ENCODE peak calls at places on chromosomes 6 and 20, in seven cellular contexts. P is AG04450; Y is A549; S is heart right ventricle; O is effector memory CD4-positive, alpha-beta T cell; H is heart left ventricle; V is mammary epithelial cell. L is an unnamed sample.
A peak's percentile ranks its signal among the peaks of the same experiment; 100 is the strongest.

GRCh38 chr6:103672169-103672568 is 1187.5 kb downstream of the HACE1 start:
- DNase-seq in P (no peak), Y (no peak), S (no peak), O (no peak), H (no peak), V (peak; percentile 0), L (no peak)

GRCh38 chr6:89356644-89357043 is 4.1 kb upstream of the UBE2J1 start:
- DNase-seq in P (no peak), Y (no peak), S (no peak), O (no peak), H (no peak), V (no peak), L (no peak)

GRCh38 chr6:45741437-45742166 is 274.1 kb downstream of the CLIC5 start:
- DNase-seq in P (peak; percentile 44), Y (no peak), S (no peak), O (no peak), H (peak; percentile 28), V (no peak), L (no peak)

GRCh38 chr6:158669145-158670035 is 19.5 kb downstream of the SYTL3 start:
- DNase-seq in P (no peak), Y (no peak), S (no peak), O (no peak), H (no peak), V (peak; percentile 76), L (no peak)

GRCh38 chr6:23621026-23621425 is 505.0 kb upstream of the NRSN1 start:
- DNase-seq in P (no peak), Y (no peak), S (no peak), O (no peak), H (no peak), V (no peak), L (no peak)

GRCh38 chr6:16544006-16544405 is 217.3 kb downstream of the ATXN1 start:
- DNase-seq in P (no peak), Y (no peak), S (peak; percentile 62), O (no peak), H (peak; percentile 81), V (no peak), L (no peak)

GRCh38 chr6:15493437-15494168 is 169.2 kb downstream of the DTNBP1 start:
- DNase-seq in P (no peak), Y (no peak), S (no peak), O (no peak), H (no peak), V (no peak), L (no peak)

GRCh38 chr6:13120483-13121482 is 207.6 kb downstream of the TBC1D7 start:
- DNase-seq in P (no peak), Y (no peak), S (peak; percentile 36), O (no peak), H (peak; percentile 76), V (no peak), L (no peak)

GRCh38 chr6:157488635-157489226 is 107.7 kb downstream of the ZDHHC14 start:
- DNase-seq in P (no peak), Y (no peak), S (no peak), O (no peak), H (no peak), V (no peak), L (no peak)

DNA sequence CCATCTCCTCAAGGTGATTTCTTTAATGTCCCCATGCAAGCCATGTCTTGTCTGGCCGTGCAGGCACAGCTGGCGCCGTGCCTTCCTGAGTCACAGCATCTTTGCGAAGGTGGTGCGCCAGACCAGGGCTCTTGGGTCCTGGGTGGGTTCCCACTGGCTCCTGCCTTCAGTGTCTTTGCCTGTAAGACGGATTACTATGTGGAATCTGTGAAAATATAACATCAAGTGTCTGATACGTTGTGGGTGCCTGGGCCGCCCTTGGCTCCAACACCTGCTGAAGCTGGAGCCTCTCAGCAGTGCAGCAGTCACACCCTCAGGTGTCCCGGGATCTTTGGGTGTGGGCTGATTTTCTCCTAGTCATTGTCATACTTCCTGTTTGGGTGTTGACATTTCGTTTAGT is 3.2 kb downstream of the OSBPL2 start:
- DNase-seq in P (no peak), Y (no peak), S (peak; percentile 16), O (no peak), H (no peak), V (peak; percentile 65), L (no peak)
- H3K27ac ChIP-seq in P (no peak overlapping the region), Y (no peak overlapping the region), S (peak overlapping the region; percentile 34), O (no peak overlapping the region), H (peak overlapping the region; percentile 13), V (no peak overlapping the region), L (no peak overlapping the region)

GRCh38 chr20:41231850-41232249 is 85.7 kb downstream of the ZHX3 start:
- DNase-seq in P (no peak), Y (no peak), S (no peak), O (no peak), H (no peak), V (no peak), L (no peak)

GRCh38 chr20:41229259-41229658 is 88.3 kb downstream of the ZHX3 start:
- DNase-seq in P (no peak), Y (no peak), S (no peak), O (no peak), H (no peak), V (no peak), L (no peak)

GRCh38 chr20:41231136-41231535 is 86.4 kb downstream of the ZHX3 start:
- DNase-seq in P (no peak), Y (no peak), S (no peak), O (no peak), H (no peak), V (no peak), L (no peak)

GRCh38 chr20:41228858-41229257 is 88.7 kb downstream of the ZHX3 start:
- DNase-seq in P (no peak), Y (no peak), S (no peak), O (no peak), H (no peak), V (no peak), L (no peak)

GRCh38 chr20:41230136-41230535 is 87.4 kb downstream of the ZHX3 start:
- DNase-seq in P (no peak), Y (no peak), S (no peak), O (no peak), H (no peak), V (no peak), L (no peak)
- H3K27ac ChIP-seq in P (no peak overlapping the region), Y (no peak overlapping the region), S (no peak overlapping the region), O (no peak overlapping the region), H (no peak overlapping the region), V (no peak overlapping the region), L (no peak overlapping the region)

GRCh38 chr6:54285595-54285994 is 22.6 kb upstream of the TINAG start:
- DNase-seq in P (no peak), Y (no peak), S (no peak), O (no peak), H (no peak), V (no peak), L (no peak)
- H3K27ac ChIP-seq in P (no peak overlapping the region), Y (no peak overlapping the region), S (no peak overlapping the region), O (no peak overlapping the region), H (no peak overlapping the region), V (no peak overlapping the region), L (no peak overlapping the region)

GRCh38 chr6:80482056-80482455 is 375.6 kb downstream of the BCKDHB start:
- DNase-seq in P (no peak), Y (no peak), S (no peak), O (no peak), H (no peak), V (no peak), L (no peak)

GRCh38 chr6:80477591-80478370 is 371.3 kb downstream of the BCKDHB start:
- DNase-seq in P (no peak), Y (no peak), S (no peak), O (no peak), H (no peak), V (no peak), L (no peak)

GRCh38 chr6:80480478-80481157 is 374.1 kb downstream of the BCKDHB start:
- DNase-seq in P (no peak), Y (no peak), S (no peak), O (no peak), H (no peak), V (no peak), L (no peak)
- H3K27ac ChIP-seq in P (no peak overlapping the region), Y (no peak overlapping the region), S (no peak overlapping the region), O (no peak overlapping the region), H (no peak overlapping the region), V (no peak overlapping the region), L (no peak overlapping the region)

DNA sequence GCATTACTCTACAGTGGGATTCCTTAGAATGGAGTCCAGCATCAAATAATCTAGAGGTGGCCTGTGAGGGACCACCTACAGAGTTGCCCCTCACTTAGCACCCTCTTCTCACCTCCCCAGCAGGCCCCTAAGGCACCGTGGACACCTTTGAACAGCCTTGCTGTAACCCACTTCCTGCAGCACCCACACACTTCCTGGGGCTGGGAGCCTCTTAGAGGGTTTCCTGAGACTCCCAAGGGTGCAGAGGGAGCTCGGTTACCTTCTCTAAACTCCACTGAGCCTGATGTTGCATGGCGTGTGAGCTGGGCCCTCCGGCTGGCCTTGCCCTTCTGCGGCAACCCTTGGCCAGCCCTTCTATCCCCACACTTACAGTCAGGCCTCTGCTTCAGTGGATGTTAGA is 7.3 kb upstream of the SIRPG start:
- DNase-seq in P (no peak), Y (no peak), S (no peak), O (peak; percentile 41), H (no peak), V (no peak), L (peak; percentile 88)
- H3K27ac ChIP-seq in P (no peak overlapping the region), Y (no peak overlapping the region), S (peak overlapping the region; percentile 58), O (peak overlapping the region; percentile 60), H (no peak overlapping the region), V (no peak overlapping the region), L (peak overlapping the region; percentile 83)

DNA sequence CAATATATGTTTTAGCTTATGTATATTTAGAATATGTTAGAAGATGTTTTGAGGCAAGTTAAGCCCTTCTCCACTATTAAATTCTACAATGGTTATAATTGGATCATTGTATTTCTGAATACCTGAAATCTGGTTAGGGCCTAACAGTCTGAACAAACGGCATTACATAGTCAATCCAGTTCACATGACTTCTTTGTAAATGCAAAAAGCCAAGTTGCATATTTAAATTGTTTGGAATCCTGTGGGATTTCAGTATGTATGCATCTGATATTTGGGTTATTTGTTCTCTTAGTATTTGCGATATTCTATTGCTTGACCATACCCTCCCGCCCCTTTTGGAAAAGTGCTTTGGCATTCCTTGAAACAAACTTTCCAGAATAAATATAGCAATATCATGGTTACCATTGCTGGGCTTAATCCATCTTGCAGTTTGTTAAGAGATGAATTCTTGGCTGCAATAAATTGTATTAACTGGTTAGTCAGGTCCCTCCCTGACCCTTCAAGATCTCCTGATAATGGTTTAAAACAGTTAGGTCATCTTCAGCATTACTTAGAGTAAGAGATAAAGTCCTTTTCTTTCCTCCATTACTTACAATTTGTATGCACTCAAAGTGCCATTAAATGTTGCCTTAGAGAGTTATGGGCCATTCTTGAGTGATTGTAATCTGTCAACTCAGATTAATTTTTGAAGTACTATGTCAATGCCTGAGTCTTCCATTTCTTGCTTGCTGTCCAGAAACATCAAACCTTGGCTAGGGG is 36.5 kb downstream of the LRRC1 start:
- DNase-seq in P (no peak), Y (no peak), S (no peak), O (no peak), H (no peak), V (no peak), L (no peak)
- H3K27ac ChIP-seq in P (no peak overlapping the region), Y (no peak overlapping the region), S (no peak overlapping the region), O (no peak overlapping the region), H (no peak overlapping the region), V (no peak overlapping the region), L (no peak overlapping the region)

GRCh38 chr20:22524393-22525015 is 59.9 kb downstream of the FOXA2 start:
- DNase-seq in P (no peak), Y (no peak), S (no peak), O (no peak), H (no peak), V (no peak), L (no peak)
- H3K27ac ChIP-seq in P (no peak overlapping the region), Y (no peak overlapping the region), S (no peak overlapping the region), O (no peak overlapping the region), H (no peak overlapping the region), V (no peak overlapping the region), L (no peak overlapping the region)

GRCh38 chr6:77292564-77293546 is 170.4 kb downstream of the HTR1B start:
- DNase-seq in P (peak; percentile 21), Y (peak; percentile 77), S (no peak), O (no peak), H (no peak), V (peak; percentile 78), L (no peak)
- H3K27ac ChIP-seq in P (peak overlapping the region; percentile 66), Y (peak overlapping the region; percentile 78), S (no peak overlapping the region), O (no peak overlapping the region), H (no peak overlapping the region), V (peak overlapping the region; percentile 79), L (no peak overlapping the region)